ENCODE peak calls at places on chromosomes 11 and 22, in ten cellular contexts. L, H, I, D, C, M, R, A, Y and T are unnamed samples.

GRCh38 chr11:37788141-37788877 is 1190.3 kb upstream of the RAG2 start:
- DNase-seq in L (no peak), C (no peak), R (no peak), M (peak), I (no peak), D (no peak), H (no peak), A (no peak), Y (peak), T (no peak)

GRCh38 chr11:73787643-73788537 is at the start of gene MRPL48:
- DNase-seq in I (peak), D (peak), L (peak), R (peak), M (peak), Y (peak), C (peak), A (peak), H (peak), T (peak)

GRCh38 chr11:60924110-60924905 is at the start of gene TMEM132A:
- DNase-seq in M (no peak), R (peak), H (peak), L (peak), A (peak), C (no peak), Y (peak), I (peak), D (peak), T (peak)

GRCh38 chr22:19644314-19645223 is 69.7 kb upstream of the SEPTIN5 start:
- DNase-seq in A (no peak), D (peak), I (no peak), Y (no peak), H (no peak), M (no peak), R (no peak), L (no peak), C (no peak), T (peak)

GRCh38 chr11:102914238-102915043 is 39.7 kb upstream of the MMP12 start:
- DNase-seq in A (no peak), D (no peak), L (no peak), H (peak), R (no peak), I (no peak), M (no peak), Y (peak), C (no peak), T (peak)

GRCh38 chr11:44609028-44609782 is 43.7 kb downstream of the CD82 start:
- DNase-seq in L (no peak), A (no peak), D (no peak), C (peak), I (no peak), M (no peak), H (no peak), R (peak), Y (no peak), T (no peak)

GRCh38 chr11:69294621-69295078 is 695 bp downstream of the MYEOV start:
- DNase-seq in Y (no peak), A (no peak), I (no peak), R (peak), L (no peak), D (peak), C (no peak), M (no peak), H (no peak), T (no peak)

GRCh38 chr11:17188675-17189074 is 19.1 kb downstream of the PIK3C2A start:
- DNase-seq in R (no peak), I (no peak), D (no peak), L (no peak), C (no peak), H (peak), A (no peak), M (no peak), Y (no peak), T (no peak)

GRCh38 chr22:44440224-44441160 is 57.5 kb downstream of the RTL6 start:
- DNase-seq in I (no peak), R (peak), H (peak), M (no peak), Y (no peak), C (no peak), L (no peak), A (no peak), D (no peak), T (no peak)

GRCh38 chr11:117992136-117992535 is 5.9 kb downstream of the IL10RA start:
- DNase-seq in L (no peak), Y (no peak), R (no peak), A (no peak), H (no peak), C (no peak), D (no peak), M (no peak), I (no peak), T (no peak)

GRCh38 chr11:59846556-59846955 is 1.3 kb upstream of the CBLIF start:
- DNase-seq in D (no peak), L (no peak), I (no peak), Y (no peak), H (no peak), R (no peak), M (no peak), C (no peak), A (no peak), T (no peak)

GRCh38 chr11:114280696-114281095 is 15.5 kb upstream of the NNMT start:
- DNase-seq in Y (peak), M (peak), A (peak), C (no peak), L (no peak), H (peak), I (peak), D (peak), R (peak), T (no peak)

GRCh38 chr11:28110839-28111235 is 2.6 kb downstream of the METTL15 start:
- DNase-seq in M (no peak), L (no peak), H (no peak), R (no peak), D (no peak), A (no peak), I (no peak), Y (no peak), C (no peak), T (no peak)

GRCh38 chr11:17516551-17517150 is 27.6 kb downstream of the USH1C start:
- DNase-seq in H (no peak), R (no peak), C (no peak), L (no peak), D (no peak), A (no peak), I (no peak), Y (no peak), M (no peak), T (no peak)

GRCh38 chr11:128694618-128695481 is 978 bp downstream of the FLI1 start:
- DNase-seq in A (no peak), M (no peak), L (peak), H (peak), C (peak), R (peak), I (no peak), D (peak), Y (no peak), T (no peak)

GRCh38 chr22:44893731-44894080 is 116.1 kb downstream of the PHF21B start:
- DNase-seq in C (no peak), L (no peak), I (no peak), A (no peak), M (no peak), H (no peak), Y (no peak), D (peak), R (peak), T (no peak)

GRCh38 chr11:67371549-67372231 is 1.7 kb downstream of the CLCF1 start:
- DNase-seq in L (no peak), H (peak), Y (no peak), C (no peak), A (no peak), I (no peak), M (no peak), D (no peak), R (peak), T (peak)

GRCh38 chr11:94128171-94128745 is 383 bp upstream of the PANX1 start:
- DNase-seq in R (peak), H (no peak), Y (no peak), L (no peak), I (peak), C (no peak), A (no peak), D (peak), M (no peak), T (no peak)

GRCh38 chr22:20566420-20567260 is 59.2 kb downstream of the MED15 start:
- DNase-seq in L (no peak), M (peak), H (no peak), A (peak), I (peak), D (peak), Y (peak), C (peak), R (peak), T (peak)

GRCh38 chr11:116852261-116853125 is 15.1 kb upstream of the APOA1 start:
- DNase-seq in L (no peak), Y (no peak), A (no peak), D (no peak), I (peak), C (no peak), H (no peak), R (peak), M (peak), T (peak)

GRCh38 chr11:2686360-2687222 is 13.2 kb downstream of the KCNQ1OT1 start:
- DNase-seq in H (no peak), R (peak), D (peak), L (no peak), M (no peak), Y (no peak), A (no peak), I (no peak), C (no peak), T (peak)

GRCh38 chr22:45600791-45601730 is 70.6 kb upstream of the ATXN10 start:
- DNase-seq in D (peak), L (no peak), C (no peak), Y (no peak), R (no peak), H (no peak), I (no peak), A (no peak), M (no peak), T (no peak)

GRCh38 chr11:126355324-126355925 is at the start of gene ST3GAL4:
- DNase-seq in I (peak), C (peak), Y (peak), A (peak), R (peak), L (peak), H (peak), M (no peak), D (peak), T (peak)

GRCh38 chr11:116773203-116774112 is 671 bp upstream of the BUD13 start:
- DNase-seq in H (no peak), D (no peak), M (no peak), C (no peak), L (no peak), A (no peak), Y (peak), I (no peak), R (no peak), T (no peak)

GRCh38 chr22:40512426-40513136 is 123.9 kb downstream of the MRTFA start:
- DNase-seq in M (no peak), L (no peak), I (no peak), D (no peak), H (no peak), Y (peak), A (no peak), C (no peak), R (no peak), T (no peak)

GRCh38 chr22:24973867-24974266 is 21.4 kb downstream of the KIAA1671 start:
- DNase-seq in L (no peak), D (no peak), R (no peak), H (no peak), A (no peak), M (no peak), C (no peak), I (no peak), Y (no peak), T (no peak)

GRCh38 chr11:62048101-62048500 is 75.7 kb upstream of the INCENP start:
- DNase-seq in R (peak), A (no peak), L (no peak), Y (peak), D (no peak), M (no peak), C (no peak), H (no peak), I (no peak), T (no peak)

GRCh38 chr11:108945341-108945740 is 280.5 kb downstream of the DDX10 start:
- DNase-seq in L (no peak), H (no peak), M (no peak), I (no peak), R (no peak), Y (no peak), C (no peak), A (no peak), D (no peak), T (no peak)

GRCh38 chr11:84894666-84895065 is 732.5 kb downstream of the DLG2 start:
- DNase-seq in D (no peak), I (no peak), C (no peak), Y (no peak), R (no peak), H (no peak), L (no peak), M (no peak), A (no peak), T (no peak)

GRCh38 chr11:78795862-78796261 is 221.2 kb upstream of the NARS2 start:
- DNase-seq in I (no peak), R (no peak), L (no peak), A (no peak), H (no peak), Y (no peak), D (no peak), C (no peak), M (no peak), T (no peak)

GRCh38 chr11:70900540-70900939 is 351.8 kb downstream of the SHANK2 start:
- DNase-seq in R (no peak), C (no peak), M (no peak), A (no peak), D (peak), H (peak), Y (no peak), I (no peak), L (no peak), T (no peak)

GRCh38 chr11:61129608-61130523 is 27.6 kb downstream of the CD5 start:
- DNase-seq in H (peak), L (peak), D (peak), I (peak), Y (peak), M (no peak), A (peak), R (peak), C (peak), T (peak)

GRCh38 chr11:61973603-61974162 is 6.2 kb upstream of the FTH1 start:
- DNase-seq in Y (peak), M (peak), L (peak), I (peak), H (peak), A (no peak), D (peak), C (no peak), R (peak), T (no peak)

GRCh38 chr11:7673724-7674434 is 579 bp upstream of the CYB5R2 start:
- DNase-seq in A (no peak), I (no peak), H (peak), C (no peak), L (no peak), D (peak), M (no peak), R (no peak), Y (no peak), T (no peak)

GRCh38 chr22:40890881-40891280 is 29.0 kb upstream of the DNAJB7 start:
- DNase-seq in R (no peak), H (no peak), M (no peak), I (no peak), C (no peak), D (no peak), L (no peak), Y (no peak), A (no peak), T (peak)

GRCh38 chr11:57601297-57601696 is 3.8 kb downstream of the SERPING1 start:
- DNase-seq in C (no peak), R (no peak), L (no peak), H (peak), A (no peak), Y (no peak), M (no peak), I (no peak), D (no peak), T (no peak)

GRCh38 chr11:57599381-57599780 is 1.9 kb downstream of the SERPING1 start:
- DNase-seq in Y (no peak), C (no peak), H (no peak), I (no peak), M (no peak), D (no peak), L (no peak), A (no peak), R (no peak), T (no peak)

GRCh38 chr11:57598831-57599155 is 1.3 kb downstream of the SERPING1 start:
- DNase-seq in R (no peak), A (no peak), C (no peak), D (no peak), Y (no peak), I (no peak), M (no peak), L (no peak), H (no peak), T (no peak)

DNA sequence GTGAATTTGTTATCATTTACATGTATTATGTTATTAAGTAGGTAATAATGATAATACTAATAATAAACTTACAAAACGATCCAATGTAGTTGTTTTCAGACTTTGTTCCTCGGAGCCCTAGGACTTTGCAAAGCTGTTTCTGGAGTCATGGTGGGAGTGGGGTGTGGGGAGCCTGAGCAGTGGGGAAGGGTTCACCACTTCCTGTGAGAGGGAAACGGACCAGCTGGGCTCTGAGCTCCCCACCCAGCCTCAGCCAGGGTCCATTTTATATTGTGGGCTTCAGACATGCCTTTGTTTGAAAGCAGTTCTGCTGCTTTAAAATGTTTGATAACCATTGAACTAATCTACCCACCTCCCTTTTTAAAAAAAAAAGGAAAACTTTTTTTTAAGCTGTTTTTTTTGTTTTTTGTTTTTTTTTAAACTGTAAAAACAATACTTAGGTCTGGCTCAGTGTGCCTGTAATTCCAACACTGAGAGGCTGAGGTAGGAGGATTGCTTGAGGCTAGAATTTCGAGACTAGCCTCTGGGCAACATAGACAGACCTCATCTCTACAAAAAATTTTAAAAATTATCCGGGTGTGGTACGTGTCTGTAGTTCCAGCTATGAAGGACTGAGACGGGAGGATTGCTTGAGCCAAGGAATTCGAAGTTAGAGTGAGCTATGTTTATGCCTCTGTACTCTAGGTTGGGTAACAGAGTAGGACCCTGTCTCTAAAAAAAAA is 7.0 kb downstream of the SERPING1 start:
- DNase-seq in Y (no peak), C (no peak), D (no peak), M (no peak), I (no peak), H (no peak), R (peak), L (no peak), A (no peak), T (no peak)
- H3K27ac ChIP-seq in Y (no peak), C (no peak), D (no peak), M (no peak), I (no peak), H (no peak), R (no peak), L (no peak), A (no peak), T (no peak)

DNA sequence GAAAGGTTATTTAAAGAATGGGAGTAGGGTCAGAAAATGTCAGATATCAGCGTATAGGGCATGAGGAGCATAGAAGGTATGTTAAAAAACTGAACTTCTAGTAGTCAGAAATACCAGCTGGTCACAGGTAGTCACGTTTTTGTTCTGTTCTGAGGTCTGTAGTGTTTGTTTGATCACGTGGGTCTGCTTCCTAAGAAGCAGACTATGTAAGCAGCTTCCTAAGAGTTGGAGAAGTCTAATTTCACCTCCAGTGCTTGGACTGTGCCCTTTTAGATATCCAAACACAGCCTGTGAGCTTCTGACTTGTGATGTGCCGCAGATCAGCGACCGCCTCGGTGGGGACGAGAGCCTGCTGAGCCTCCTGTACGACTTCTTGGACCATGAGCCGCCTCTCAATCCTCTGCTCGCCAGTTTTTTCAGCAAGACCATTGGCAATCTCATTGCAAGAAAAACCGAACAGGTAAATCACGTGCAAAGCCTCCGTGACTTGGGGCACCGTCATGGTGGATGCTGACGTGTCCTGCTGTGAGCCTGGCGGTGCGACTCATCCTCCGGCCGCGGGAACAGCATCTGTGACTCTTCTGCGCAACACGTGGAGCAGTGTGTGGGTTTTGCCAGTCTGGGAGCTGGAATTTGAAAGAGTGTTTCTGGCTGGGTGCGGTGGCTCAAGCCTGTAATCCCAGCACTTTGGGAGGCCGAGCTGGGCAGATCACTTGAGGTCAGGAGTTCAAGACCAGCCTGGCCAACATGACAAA is 63.5 kb downstream of the PPP6R2 start:
- DNase-seq in D (no peak), M (no peak), H (no peak), R (no peak), C (no peak), I (no peak), Y (no peak), A (no peak), L (no peak), T (no peak)
- H3K27ac ChIP-seq in D (no peak), M (no peak), H (no peak), R (no peak), C (no peak), I (no peak), Y (peak), A (no peak), L (no peak), T (no peak)

GRCh38 chr11:119093951-119094815 is 7.5 kb downstream of the DPAGT1 start:
- DNase-seq in Y (no peak), H (peak), I (peak), M (no peak), D (peak), L (peak), C (peak), R (peak), A (no peak), T (peak)

GRCh38 chr11:119091083-119091650 is 6.5 kb downstream of the HMBS start:
- DNase-seq in D (no peak), M (no peak), R (no peak), L (no peak), A (no peak), Y (no peak), H (no peak), C (no peak), I (no peak), T (no peak)

GRCh38 chr11:119092880-119093665 is 8.4 kb downstream of the HMBS start:
- DNase-seq in D (no peak), I (peak), R (no peak), A (no peak), H (no peak), M (no peak), Y (no peak), L (no peak), C (no peak), T (no peak)

GRCh38 chr11:119093666-119093950 is 8.0 kb downstream of the DPAGT1 start:
- DNase-seq in L (no peak), M (no peak), D (no peak), I (no peak), Y (no peak), H (no peak), R (no peak), A (no peak), C (no peak), T (no peak)

GRCh38 chr11:119091966-119092879 is 7.5 kb downstream of the HMBS start:
- DNase-seq in L (no peak), I (no peak), H (no peak), Y (no peak), M (no peak), A (no peak), R (no peak), D (no peak), C (no peak), T (no peak)
- H3K27ac ChIP-seq in L (no peak), I (no peak), H (peak), Y (peak), M (no peak), A (no peak), R (no peak), D (peak), C (no peak), T (no peak)

DNA sequence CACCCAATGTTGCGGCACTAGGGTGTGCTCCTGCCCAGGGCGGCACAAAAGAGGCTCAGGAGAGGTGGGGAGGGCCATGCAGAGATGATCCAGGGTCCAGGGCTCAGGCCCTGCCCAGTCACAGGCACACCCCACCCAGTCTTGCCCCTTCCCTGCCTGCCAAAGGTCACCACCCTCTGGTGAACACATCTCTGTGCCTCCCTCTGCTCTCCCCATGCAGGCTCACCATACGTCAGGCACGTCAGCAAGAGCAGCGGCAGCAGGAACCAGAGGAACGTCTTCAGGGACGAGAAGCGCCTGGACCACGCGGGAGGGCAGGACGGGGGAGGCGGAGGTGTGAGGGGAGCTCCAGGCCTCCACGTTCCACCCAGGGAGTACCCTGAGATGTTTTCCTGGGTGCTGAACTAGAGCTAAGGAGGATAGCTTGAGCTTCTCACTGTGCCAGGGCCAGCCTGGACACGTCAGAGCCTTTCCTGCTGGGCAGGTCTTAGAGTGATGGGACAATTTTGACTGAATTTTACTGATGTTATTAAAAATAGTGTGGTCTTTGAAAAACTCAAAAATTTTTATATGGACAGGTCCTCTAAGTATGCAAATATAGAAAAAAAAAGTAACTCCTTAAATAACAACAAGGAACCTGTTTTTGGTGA is 7.2 kb downstream of the SUN2 start:
- DNase-seq in C (no peak), I (peak), Y (no peak), M (no peak), A (no peak), H (no peak), D (no peak), R (no peak), L (no peak), T (no peak)
- H3K27ac ChIP-seq in C (peak), I (peak), Y (peak), M (peak), A (no peak), H (no peak), D (no peak), R (no peak), L (peak), T (no peak)